ENCODE peak calls at places on chromosomes 11 and 22, in four cellular contexts. One of them, this sample, is unnamed.
A peak's percentile ranks its signal among the peaks of the same experiment; 100 is the strongest.

GRCh38 chr11:64361659-64362058 is 2.7 kb downstream of the RPS6KA4 start:
- DNase-seq in OCI-LY7: no peak
- DNase-seq in CD8-positive, alpha-beta T cell: no peak
- DNase-seq in A549: no peak
- DNase-seq in this sample: no peak

GRCh38 chr11:125091247-125091876 is 20.1 kb downstream of the TMEM218 start:
- DNase-seq in OCI-LY7: peak; percentile 62
- DNase-seq in A549: peak; percentile 33
- DNase-seq in CD8-positive, alpha-beta T cell: no peak
- DNase-seq in this sample: no peak

GRCh38 chr11:67464411-67465189 is 4.5 kb downstream of the TMEM134 start:
- DNase-seq in CD8-positive, alpha-beta T cell: peak; percentile 92
- DNase-seq in OCI-LY7: peak; percentile 96
- DNase-seq in A549: peak; percentile 91
- DNase-seq in this sample: no peak

GRCh38 chr22:17807571-17808410 is 33.5 kb upstream of the BID start:
- DNase-seq in CD8-positive, alpha-beta T cell: no peak
- DNase-seq in OCI-LY7: no peak
- DNase-seq in A549: no peak
- DNase-seq in this sample: no peak

GRCh38 chr11:75269896-75270295 is 29.3 kb downstream of the TPBGL start:
- DNase-seq in OCI-LY7: no peak
- DNase-seq in A549: no peak
- DNase-seq in CD8-positive, alpha-beta T cell: no peak
- DNase-seq in this sample: no peak

GRCh38 chr22:46250783-46251125 is 661 bp upstream of the CDPF1 start:
- DNase-seq in OCI-LY7: peak; percentile 27
- DNase-seq in CD8-positive, alpha-beta T cell: no peak
- DNase-seq in A549: no peak
- DNase-seq in this sample: no peak

GRCh38 chr11:63537293-63538101 is 889 bp downstream of the PLAAT4 start:
- DNase-seq in A549: no peak
- DNase-seq in OCI-LY7: no peak
- DNase-seq in CD8-positive, alpha-beta T cell: no peak
- DNase-seq in this sample: no peak

GRCh38 chr11:116873391-116873790 is 36.0 kb upstream of the APOA1 start:
- DNase-seq in CD8-positive, alpha-beta T cell: no peak
- DNase-seq in OCI-LY7: no peak
- DNase-seq in A549: no peak
- DNase-seq in this sample: no peak

GRCh38 chr11:134126197-134126822 is 57.4 kb downstream of the JAM3 start:
- DNase-seq in A549: no peak
- DNase-seq in CD8-positive, alpha-beta T cell: peak; percentile 19
- DNase-seq in OCI-LY7: no peak
- DNase-seq in this sample: peak; percentile 25

GRCh38 chr11:45777127-45777969 is 27.6 kb upstream of the SLC35C1 start:
- DNase-seq in CD8-positive, alpha-beta T cell: no peak
- DNase-seq in OCI-LY7: no peak
- DNase-seq in A549: no peak
- DNase-seq in this sample: peak; percentile 17

GRCh38 chr11:24515632-24516031 is 18.8 kb downstream of the LUZP2 start:
- DNase-seq in CD8-positive, alpha-beta T cell: no peak
- DNase-seq in OCI-LY7: no peak
- DNase-seq in A549: no peak
- DNase-seq in this sample: no peak

GRCh38 chr11:134583397-134583990 is 171.5 kb upstream of the B3GAT1 start:
- DNase-seq in CD8-positive, alpha-beta T cell: no peak
- DNase-seq in OCI-LY7: no peak
- DNase-seq in A549: no peak
- DNase-seq in this sample: no peak

GRCh38 chr11:75855191-75855590 is 40.2 kb downstream of the UVRAG start:
- DNase-seq in A549: no peak
- DNase-seq in CD8-positive, alpha-beta T cell: no peak
- DNase-seq in OCI-LY7: no peak
- DNase-seq in this sample: no peak

GRCh38 chr11:128200467-128200866 is 386.9 kb downstream of the ETS1 start:
- DNase-seq in A549: no peak
- DNase-seq in CD8-positive, alpha-beta T cell: no peak
- DNase-seq in OCI-LY7: no peak
- DNase-seq in this sample: no peak

GRCh38 chr11:57638005-57638760 is 11.5 kb downstream of the YPEL4 start:
- DNase-seq in CD8-positive, alpha-beta T cell: no peak
- DNase-seq in OCI-LY7: no peak
- DNase-seq in A549: peak; percentile 99
- DNase-seq in this sample: peak; percentile 74

DNA sequence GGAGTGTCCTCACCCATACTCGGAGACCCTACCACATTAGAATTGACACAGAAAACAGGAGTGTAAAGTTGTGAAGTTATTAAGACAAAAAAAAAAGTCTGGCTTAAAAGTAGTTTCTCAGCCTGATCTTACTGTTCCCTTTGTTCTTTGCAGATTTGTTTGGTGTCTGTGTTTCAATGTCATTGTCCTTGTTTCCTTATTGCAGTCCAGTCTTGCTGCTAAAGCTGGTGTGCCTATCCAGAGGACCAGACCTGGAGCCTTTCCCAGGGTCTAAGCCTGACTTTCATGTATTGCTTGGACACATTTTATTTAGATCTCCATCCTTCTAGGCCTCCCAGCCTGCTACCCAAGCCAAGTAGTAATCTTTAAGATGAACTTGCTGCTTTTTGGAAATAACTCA is 11.4 kb upstream of the PRMT3 start:
- DNase-seq in A549: no peak
- DNase-seq in OCI-LY7: no peak
- DNase-seq in CD8-positive, alpha-beta T cell: no peak
- DNase-seq in this sample: no peak
- H3K4me1 ChIP-seq in A549: peaks cover 18% of the 10 kb centered on the region
- H3K4me1 ChIP-seq in OCI-LY7: no peaks in the 10 kb centered on the region
- H3K4me1 ChIP-seq in CD8-positive, alpha-beta T cell: no peaks in the 10 kb centered on the region
- H3K4me1 ChIP-seq in this sample: peaks cover 14% of the 10 kb centered on the region

GRCh38 chr11:65414776-65415498 is 7.7 kb upstream of the NEAT1 start:
- DNase-seq in OCI-LY7: no peak
- DNase-seq in CD8-positive, alpha-beta T cell: no peak
- DNase-seq in A549: no peak
- DNase-seq in this sample: no peak
- H3K4me1 ChIP-seq in OCI-LY7: peaks cover 54% of the 10 kb centered on the region
- H3K4me1 ChIP-seq in CD8-positive, alpha-beta T cell: peaks cover 42% of the 10 kb centered on the region
- H3K4me1 ChIP-seq in A549: peaks cover 41% of the 10 kb centered on the region
- H3K4me1 ChIP-seq in this sample: peaks cover 41% of the 10 kb centered on the region

DNA sequence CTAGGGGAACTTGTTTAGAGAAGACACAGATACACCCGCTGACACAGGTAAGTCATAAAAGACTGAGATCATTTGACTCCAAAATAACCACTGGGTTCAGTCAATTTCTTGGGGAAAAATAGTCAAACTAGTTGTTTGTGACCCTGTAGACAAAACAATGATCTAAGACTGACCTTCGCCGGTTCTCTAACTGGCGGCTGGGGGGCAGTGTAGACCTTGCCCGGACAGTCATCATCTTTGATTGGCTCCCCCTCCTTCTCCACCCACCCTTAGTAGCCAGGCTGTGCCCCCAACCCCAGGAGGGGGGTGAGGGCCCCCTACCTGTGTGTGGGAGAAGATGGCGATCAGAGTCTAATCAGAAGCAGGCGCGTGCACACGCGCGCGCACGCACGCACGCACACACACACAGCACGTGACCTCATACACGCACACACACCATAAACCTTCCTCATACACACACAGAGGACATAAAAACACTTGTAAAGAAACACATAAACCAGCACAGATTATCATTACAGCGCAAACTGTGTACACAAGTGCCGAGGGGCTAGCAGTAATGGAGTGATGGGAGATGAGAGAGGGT is 12.4 kb downstream of the NECTIN1 start:
- DNase-seq in OCI-LY7: no peak
- DNase-seq in CD8-positive, alpha-beta T cell: no peak
- DNase-seq in A549: no peak
- DNase-seq in this sample: no peak
- H3K4me1 ChIP-seq in OCI-LY7: no peaks in the 10 kb centered on the region
- H3K4me1 ChIP-seq in CD8-positive, alpha-beta T cell: no peaks in the 10 kb centered on the region
- H3K4me1 ChIP-seq in A549: peaks cover 18% of the 10 kb centered on the region
- H3K4me1 ChIP-seq in this sample: peaks cover 5% of the 10 kb centered on the region

DNA sequence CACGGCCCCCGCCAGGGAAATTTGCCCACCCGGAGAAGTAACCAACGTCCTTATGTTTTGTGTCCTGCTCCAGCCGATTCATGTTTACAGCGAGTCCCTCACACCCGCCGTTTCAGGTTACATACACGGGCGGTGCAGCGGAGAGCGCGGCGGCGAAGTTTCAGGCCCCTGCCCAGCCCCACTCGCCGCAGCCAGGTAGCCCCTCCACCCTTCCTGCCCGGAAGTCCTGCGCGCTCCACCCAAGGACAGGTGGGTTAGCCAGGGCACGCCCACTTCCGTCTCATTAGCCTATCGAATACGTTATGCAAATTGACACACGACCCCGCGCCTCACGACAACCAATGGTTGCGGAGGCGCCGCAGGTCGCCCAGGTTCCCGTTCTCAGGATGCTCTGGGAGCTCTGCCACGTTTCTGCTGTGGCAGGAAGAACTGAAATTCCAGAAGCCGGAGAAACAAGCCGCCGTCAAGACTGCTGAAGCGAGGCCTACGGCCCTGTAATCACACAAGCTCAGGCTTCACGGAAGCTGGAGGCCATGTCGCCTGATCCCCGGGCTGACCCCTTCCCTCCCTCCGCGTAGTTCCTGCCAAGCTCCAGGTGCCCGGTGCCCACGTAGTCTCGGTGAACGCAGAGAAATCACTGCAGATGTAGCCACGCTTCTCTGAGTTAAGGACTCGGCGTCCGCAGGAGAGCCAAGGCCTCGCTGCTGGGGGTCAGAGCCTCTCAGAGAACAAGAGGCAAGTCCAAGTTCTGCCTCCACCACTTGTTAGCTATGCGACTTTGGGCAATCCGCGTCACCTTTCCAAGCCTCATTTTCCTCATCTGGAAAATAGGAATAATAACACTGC is 22.4 kb upstream of the MYH9 start:
- DNase-seq in A549: no peak
- DNase-seq in CD8-positive, alpha-beta T cell: peak; percentile 67
- DNase-seq in OCI-LY7: peak; percentile 93
- DNase-seq in this sample: no peak
- H3K4me1 ChIP-seq in A549: peaks cover 13% of the 10 kb centered on the region
- H3K4me1 ChIP-seq in CD8-positive, alpha-beta T cell: peaks cover 57% of the 10 kb centered on the region
- H3K4me1 ChIP-seq in OCI-LY7: peaks cover 44% of the 10 kb centered on the region
- H3K4me1 ChIP-seq in this sample: peaks cover 30% of the 10 kb centered on the region

GRCh38 chr22:19808873-19809478 is 45.7 kb downstream of the GNB1L start:
- DNase-seq in CD8-positive, alpha-beta T cell: no peak
- DNase-seq in A549: no peak
- DNase-seq in OCI-LY7: no peak
- DNase-seq in this sample: no peak

GRCh38 chr22:19811211-19811621 is 43.5 kb downstream of the GNB1L start:
- DNase-seq in CD8-positive, alpha-beta T cell: no peak
- DNase-seq in OCI-LY7: no peak
- DNase-seq in A549: no peak
- DNase-seq in this sample: no peak

GRCh38 chr22:19811811-19812771 is 42.6 kb downstream of the GNB1L start:
- DNase-seq in OCI-LY7: no peak
- DNase-seq in A549: no peak
- DNase-seq in CD8-positive, alpha-beta T cell: no peak
- DNase-seq in this sample: no peak

GRCh38 chr22:19809741-19810140 is 44.9 kb downstream of the GNB1L start:
- DNase-seq in OCI-LY7: no peak
- DNase-seq in CD8-positive, alpha-beta T cell: no peak
- DNase-seq in A549: no peak
- DNase-seq in this sample: no peak

DNA sequence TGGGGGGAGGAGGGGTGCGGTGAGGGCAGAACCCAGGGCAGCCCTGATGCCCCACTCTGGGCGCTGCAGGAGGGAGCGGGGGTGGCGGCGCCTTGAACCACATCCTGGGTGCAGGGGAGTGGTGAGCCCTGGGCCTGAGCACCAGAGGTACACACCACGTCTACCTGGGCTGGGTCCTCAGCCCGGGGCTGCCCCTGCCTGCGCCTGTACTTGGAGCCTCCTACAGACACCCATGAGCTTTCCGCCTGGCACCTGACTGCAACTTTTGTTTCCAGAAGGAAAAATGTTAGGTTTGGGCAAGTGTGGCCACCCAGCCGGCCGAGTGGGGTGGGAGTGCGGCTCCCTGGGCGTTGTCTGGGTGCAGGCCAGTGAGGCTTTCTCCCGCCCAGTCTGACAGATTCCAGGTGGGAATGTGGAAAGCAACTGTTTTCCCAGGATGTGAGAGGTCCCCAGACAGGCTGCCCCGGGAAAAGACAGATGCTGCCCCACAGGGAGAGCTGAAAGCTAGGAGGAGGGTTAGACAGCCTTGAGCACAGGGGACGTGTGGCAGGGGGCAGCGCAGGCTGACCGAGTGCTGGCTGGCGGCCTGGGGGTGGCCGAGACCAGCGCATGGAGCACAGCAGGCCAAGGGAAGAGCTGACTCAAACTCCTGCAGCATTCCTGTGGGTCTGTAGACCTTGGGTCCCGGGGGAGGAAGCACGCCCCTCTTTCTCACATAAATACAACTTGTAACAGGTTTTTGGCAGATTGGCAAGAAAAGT is 44.1 kb downstream of the GNB1L start:
- DNase-seq in CD8-positive, alpha-beta T cell: no peak
- DNase-seq in OCI-LY7: no peak
- DNase-seq in A549: no peak
- DNase-seq in this sample: peak; percentile 11
- H3K4me1 ChIP-seq in CD8-positive, alpha-beta T cell: peaks cover 13% of the 10 kb centered on the region
- H3K4me1 ChIP-seq in OCI-LY7: no peaks in the 10 kb centered on the region
- H3K4me1 ChIP-seq in A549: peaks cover 15% of the 10 kb centered on the region
- H3K4me1 ChIP-seq in this sample: peaks cover 21% of the 10 kb centered on the region

DNA sequence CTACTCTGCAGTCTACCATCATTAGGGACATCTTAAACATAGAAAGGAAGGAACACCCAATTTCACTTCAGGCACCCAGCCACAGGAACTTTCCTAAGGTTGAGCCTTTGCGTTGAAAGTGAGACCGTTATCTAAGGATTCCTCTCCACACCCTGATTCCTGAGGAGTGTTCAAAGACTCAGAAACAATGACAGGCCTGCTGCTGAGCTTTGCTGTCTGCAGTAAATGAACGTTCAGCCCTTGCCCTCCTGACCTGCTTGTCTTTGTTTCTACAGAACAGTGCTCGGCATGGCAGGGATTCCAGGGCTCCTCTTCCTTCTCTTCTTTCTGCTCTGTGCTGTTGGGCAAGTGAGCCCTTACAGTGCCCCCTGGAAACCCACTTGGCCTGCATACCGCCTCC is 7.0 kb downstream of the PRSS23 start:
- DNase-seq in A549: no peak
- DNase-seq in OCI-LY7: no peak
- DNase-seq in CD8-positive, alpha-beta T cell: no peak
- DNase-seq in this sample: no peak
- H3K4me1 ChIP-seq in A549: peaks cover 90% of the 10 kb centered on the region
- H3K4me1 ChIP-seq in OCI-LY7: no peaks in the 10 kb centered on the region
- H3K4me1 ChIP-seq in CD8-positive, alpha-beta T cell: peaks cover 8% of the 10 kb centered on the region
- H3K4me1 ChIP-seq in this sample: peaks cover 54% of the 10 kb centered on the region

This sample was measured in SJSA1.